ENCODE peak calls at places on chromosome 1, in eight cellular contexts. R, U, M, D, J, O, K and I are unnamed samples.

GRCh38 chr1:233790662-233791371 is 113.7 kb upstream of the SLC35F3 start:
- DNase-seq in R (no peak), U (no peak), M (peak; percentile 81), D (peak; percentile 54), J (no peak), O (no peak), K (peak; percentile 39), I (peak; percentile 38)

GRCh38 chr1:94955767-94956632 is 29.1 kb upstream of the CNN3 start:
- DNase-seq in R (no peak), U (no peak), M (peak; percentile 34), D (no peak), J (peak; percentile 69), O (no peak), K (peak; percentile 41), I (peak; percentile 89)

GRCh38 chr1:234593771-234594504 is 16.0 kb downstream of the IRF2BP2 start:
- DNase-seq in R (no peak), U (peak; percentile 62), M (no peak), D (no peak), J (no peak), O (no peak), K (no peak), I (no peak)

GRCh38 chr1:93845554-93846150 is 33.4 kb downstream of the DNTTIP2 start:
- DNase-seq in R (no peak), U (peak; percentile 87), M (peak; percentile 73), D (peak; percentile 31), J (no peak), O (no peak), K (peak; percentile 95), I (no peak)

GRCh38 chr1:118974641-118975040 is 13.5 kb downstream of the TBX15 start:
- DNase-seq in R (no peak), U (no peak), M (no peak), D (no peak), J (no peak), O (no peak), K (no peak), I (no peak)

GRCh38 chr1:22048351-22049192 is 3.9 kb upstream of the CDC42 start:
- DNase-seq in R (no peak), U (no peak), M (no peak), D (no peak), J (peak; percentile 38), O (peak; percentile 48), K (peak; percentile 40), I (peak; percentile 48)

GRCh38 chr1:153566414-153567371 is 1.0 kb upstream of the S100A2 start:
- DNase-seq in R (peak; percentile 93), U (peak; percentile 98), M (peak; percentile 97), D (peak; percentile 96), J (peak; percentile 99), O (peak; percentile 99), K (peak; percentile 98), I (peak; percentile 96)

GRCh38 chr1:52426391-52426790 is 22.0 kb downstream of the PRPF38A start:
- DNase-seq in R (no peak), U (no peak), M (peak; percentile 12), D (no peak), J (no peak), O (no peak), K (peak; percentile 40), I (no peak)

GRCh38 chr1:22861764-22862440 is 110.8 kb downstream of the LACTBL1 start:
- DNase-seq in R (no peak), U (no peak), M (peak; percentile 67), D (peak; percentile 47), J (no peak), O (no peak), K (peak; percentile 89), I (no peak)

GRCh38 chr1:38724160-38725131 is 135.1 kb downstream of the RRAGC start:
- DNase-seq in R (no peak), U (no peak), M (peak; percentile 42), D (no peak), J (no peak), O (no peak), K (peak; percentile 9), I (no peak)

GRCh38 chr1:22763479-22764200 is 53.0 kb downstream of the EPHB2 start:
- DNase-seq in R (no peak), U (no peak), M (peak; percentile 32), D (no peak), J (no peak), O (no peak), K (peak; percentile 48), I (no peak)

GRCh38 chr1:35599411-35599810 is 26.3 kb downstream of the TFAP2E start:
- DNase-seq in R (no peak), U (no peak), M (no peak), D (no peak), J (no peak), O (no peak), K (no peak), I (no peak)

GRCh38 chr1:67627336-67627735 is 57.7 kb upstream of the GADD45A start:
- DNase-seq in R (no peak), U (no peak), M (no peak), D (no peak), J (no peak), O (no peak), K (no peak), I (no peak)

GRCh38 chr1:47325530-47325929 is 8.1 kb upstream of the CMPK1 start:
- DNase-seq in R (no peak), U (no peak), M (peak; percentile 12), D (peak; percentile 22), J (no peak), O (no peak), K (no peak), I (no peak)

GRCh38 chr1:248786106-248786665 is 30.6 kb upstream of the LYPD8 start:
- DNase-seq in R (no peak), U (peak; percentile 7), M (no peak), D (no peak), J (no peak), O (no peak), K (no peak), I (no peak)

GRCh38 chr1:248791010-248791409 is 34.7 kb downstream of the SH3BP5L start:
- DNase-seq in R (no peak), U (peak; percentile 60), M (no peak), D (no peak), J (no peak), O (no peak), K (no peak), I (no peak)

GRCh38 chr1:248788327-248788726 is 32.8 kb upstream of the LYPD8 start:
- DNase-seq in R (no peak), U (peak; percentile 37), M (no peak), D (no peak), J (no peak), O (no peak), K (no peak), I (no peak)

GRCh38 chr1:248790456-248790855 is 34.9 kb upstream of the LYPD8 start:
- DNase-seq in R (no peak), U (no peak), M (no peak), D (no peak), J (no peak), O (no peak), K (no peak), I (no peak)

GRCh38 chr1:248787430-248787829 is 31.9 kb upstream of the LYPD8 start:
- DNase-seq in R (no peak), U (no peak), M (no peak), D (no peak), J (no peak), O (no peak), K (no peak), I (no peak)
- H3K9me3 ChIP-seq in R (no peaks in the 10 kb centered on the region), U (no peaks in the 10 kb centered on the region), M (no peaks in the 10 kb centered on the region), D (no peaks in the 10 kb centered on the region), J (no peaks in the 10 kb centered on the region), O (no peaks in the 10 kb centered on the region), K (no peaks in the 10 kb centered on the region), I (no peaks in the 10 kb centered on the region)

DNA sequence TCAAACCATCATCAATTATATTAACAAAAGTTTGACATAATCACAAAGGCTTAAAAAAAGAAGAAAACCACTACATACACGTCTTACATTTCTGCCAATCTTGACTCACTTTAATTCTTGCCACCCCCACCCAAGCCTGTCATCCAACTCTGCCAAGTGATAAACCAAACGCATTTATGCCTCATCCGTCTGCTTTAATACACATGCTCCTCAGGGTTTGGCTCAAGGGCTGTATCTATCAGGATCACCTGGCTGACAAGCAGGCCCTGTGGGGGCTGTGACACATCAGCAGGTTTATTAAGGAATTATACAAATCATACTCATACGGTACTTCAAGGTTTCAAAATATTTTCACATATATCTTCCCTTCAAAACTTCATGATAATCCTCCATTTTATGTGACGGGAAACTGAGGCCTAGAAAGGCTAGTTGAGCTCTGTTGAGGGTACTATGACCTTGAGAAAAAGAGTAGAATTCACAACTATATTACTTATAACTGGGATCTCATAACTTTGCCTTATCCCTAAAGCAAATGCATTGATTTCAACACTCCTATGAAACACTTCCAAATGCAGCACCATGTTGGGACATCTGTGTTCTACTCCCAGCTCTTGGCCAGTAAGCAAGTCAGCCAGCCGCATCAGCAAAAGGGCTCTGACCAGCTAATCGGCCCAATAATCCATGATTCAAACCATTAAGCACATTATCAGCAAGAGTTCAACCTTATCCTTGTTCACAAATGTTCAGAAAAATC is 8.7 kb downstream of the SORT1 start:
- DNase-seq in R (no peak), U (no peak), M (no peak), D (no peak), J (no peak), O (no peak), K (no peak), I (no peak)
- H3K4me1 ChIP-seq in R (peaks cover 38% of the 10 kb centered on the region), U (peaks cover 100% of the 10 kb centered on the region), M (peaks cover 25% of the 10 kb centered on the region), D (peaks cover 58% of the 10 kb centered on the region), J (peaks cover 84% of the 10 kb centered on the region), O (peaks cover 80% of the 10 kb centered on the region), K (peaks cover 4% of the 10 kb centered on the region), I (peaks cover 45% of the 10 kb centered on the region)

GRCh38 chr1:54384921-54385726 is 21.1 kb downstream of the SSBP3 start:
- DNase-seq in R (no peak), U (no peak), M (no peak), D (no peak), J (no peak), O (no peak), K (peak; percentile 47), I (no peak)

GRCh38 chr1:54380285-54380882 is 25.8 kb downstream of the SSBP3 start:
- DNase-seq in R (no peak), U (no peak), M (no peak), D (no peak), J (no peak), O (no peak), K (no peak), I (no peak)

GRCh38 chr1:54385727-54386022 is 20.5 kb downstream of the SSBP3 start:
- DNase-seq in R (no peak), U (no peak), M (no peak), D (no peak), J (no peak), O (no peak), K (no peak), I (no peak)

GRCh38 chr1:54381524-54381923 is 24.7 kb downstream of the SSBP3 start:
- DNase-seq in R (no peak), U (no peak), M (no peak), D (no peak), J (no peak), O (no peak), K (no peak), I (no peak)

DNA sequence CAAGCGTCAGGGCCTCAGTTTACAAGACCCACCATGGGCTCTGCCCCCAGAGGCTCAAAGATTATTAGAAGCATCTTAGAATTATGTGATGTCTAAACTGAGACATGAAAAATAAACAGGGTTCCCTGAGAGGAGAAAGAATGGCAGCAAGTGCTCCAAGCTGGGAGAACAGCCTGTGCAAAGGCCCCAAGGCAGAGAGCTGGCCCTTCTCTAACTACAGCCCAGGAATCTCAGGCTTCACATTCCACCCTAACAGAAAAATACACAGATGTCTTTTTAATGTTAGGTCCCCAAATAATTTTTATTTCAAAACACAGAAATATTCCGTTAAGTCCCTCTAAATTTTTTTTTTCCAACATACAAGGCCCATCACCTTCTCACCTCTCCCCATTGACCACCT is 21.7 kb downstream of the SSBP3 start:
- DNase-seq in R (no peak), U (no peak), M (no peak), D (no peak), J (no peak), O (no peak), K (no peak), I (no peak)
- H3K27ac ChIP-seq in R (peak overlapping the region; percentile 4), U (peak overlapping the region; percentile 63), M (peak overlapping the region; percentile 76), D (peak overlapping the region; percentile 15), J (peak overlapping the region; percentile 70), O (no peak overlapping the region), K (no peak overlapping the region), I (peak overlapping the region; percentile 70)

GRCh38 chr1:80869299-80869698 is 931.4 kb upstream of the ADGRL2 start:
- DNase-seq in R (no peak), U (no peak), M (no peak), D (no peak), J (no peak), O (no peak), K (no peak), I (no peak)
- H3K9me3 ChIP-seq in R (no peaks in the 10 kb centered on the region), U (no peaks in the 10 kb centered on the region), M (no peaks in the 10 kb centered on the region), D (no peaks in the 10 kb centered on the region), J (no peaks in the 10 kb centered on the region), O (no peaks in the 10 kb centered on the region), K (no peaks in the 10 kb centered on the region), I (no peaks in the 10 kb centered on the region)